ENCODE peak calls at places on chromosome 22, in nine cellular contexts. One of them, this sample, is unnamed.

GRCh38 chr22:29727248-29727551 is 7.4 kb downstream of the CABP7 start:
- DNase-seq in NCI-H1436: peak; percentile 21
- DNase-seq in RWPE1: no peak
- DNase-seq in AG04450: no peak
- DNase-seq in NCI-H187: no peak
- DNase-seq in CD8-positive, alpha-beta T cell: no peak
- DNase-seq in A549: peak; percentile 51
- DNase-seq in Calu3: peak; percentile 65
- DNase-seq in HL-60: peak; percentile 13
- DNase-seq in this sample: no peak

GRCh38 chr22:24981066-24981465 is 28.6 kb downstream of the KIAA1671 start:
- DNase-seq in CD8-positive, alpha-beta T cell: no peak
- DNase-seq in Calu3: no peak
- DNase-seq in NCI-H187: no peak
- DNase-seq in RWPE1: no peak
- DNase-seq in AG04450: no peak
- DNase-seq in A549: no peak
- DNase-seq in HL-60: no peak
- DNase-seq in NCI-H1436: no peak
- DNase-seq in this sample: no peak

GRCh38 chr22:44126807-44127206 is 53.9 kb upstream of the PARVG start:
- DNase-seq in NCI-H1436: no peak
- DNase-seq in CD8-positive, alpha-beta T cell: no peak
- DNase-seq in AG04450: no peak
- DNase-seq in HL-60: no peak
- DNase-seq in Calu3: no peak
- DNase-seq in RWPE1: no peak
- DNase-seq in NCI-H187: no peak
- DNase-seq in A549: no peak
- DNase-seq in this sample: peak; percentile 0

GRCh38 chr22:20258584-20259335 is 9.4 kb downstream of the RTN4R start:
- DNase-seq in CD8-positive, alpha-beta T cell: no peak
- DNase-seq in Calu3: no peak
- DNase-seq in A549: no peak
- DNase-seq in NCI-H1436: no peak
- DNase-seq in HL-60: no peak
- DNase-seq in AG04450: no peak
- DNase-seq in NCI-H187: no peak
- DNase-seq in RWPE1: no peak
- DNase-seq in this sample: no peak

GRCh38 chr22:29225422-29226090 is 19.9 kb downstream of the EMID1 start:
- DNase-seq in NCI-H187: no peak
- DNase-seq in Calu3: no peak
- DNase-seq in A549: no peak
- DNase-seq in CD8-positive, alpha-beta T cell: no peak
- DNase-seq in RWPE1: no peak
- DNase-seq in HL-60: no peak
- DNase-seq in AG04450: no peak
- DNase-seq in NCI-H1436: no peak
- DNase-seq in this sample: no peak

GRCh38 chr22:22901578-22902218 is 14.1 kb downstream of the IGLL5 start:
- DNase-seq in HL-60: no peak
- DNase-seq in NCI-H187: no peak
- DNase-seq in AG04450: no peak
- DNase-seq in A549: no peak
- DNase-seq in RWPE1: no peak
- DNase-seq in Calu3: no peak
- DNase-seq in NCI-H1436: no peak
- DNase-seq in CD8-positive, alpha-beta T cell: no peak
- DNase-seq in this sample: no peak

GRCh38 chr22:36461665-36462474 is 19.6 kb downstream of the TXN2 start:
- DNase-seq in A549: peak; percentile 69
- DNase-seq in RWPE1: peak; percentile 62
- DNase-seq in NCI-H187: peak; percentile 60
- DNase-seq in AG04450: peak; percentile 93
- DNase-seq in NCI-H1436: peak; percentile 74
- DNase-seq in Calu3: peak; percentile 81
- DNase-seq in CD8-positive, alpha-beta T cell: no peak
- DNase-seq in HL-60: no peak
- DNase-seq in this sample: peak; percentile 85

GRCh38 chr22:40666151-40666848 is 13.0 kb upstream of the MCHR1 start:
- DNase-seq in A549: no peak
- DNase-seq in RWPE1: no peak
- DNase-seq in NCI-H187: no peak
- DNase-seq in Calu3: no peak
- DNase-seq in NCI-H1436: no peak
- DNase-seq in AG04450: no peak
- DNase-seq in HL-60: no peak
- DNase-seq in CD8-positive, alpha-beta T cell: no peak
- DNase-seq in this sample: no peak

GRCh38 chr22:44353063-44353440 is 40.3 kb upstream of the SHISAL1 start:
- DNase-seq in CD8-positive, alpha-beta T cell: no peak
- DNase-seq in Calu3: no peak
- DNase-seq in NCI-H187: no peak
- DNase-seq in A549: no peak
- DNase-seq in NCI-H1436: no peak
- DNase-seq in RWPE1: no peak
- DNase-seq in AG04450: no peak
- DNase-seq in HL-60: no peak
- DNase-seq in this sample: peak; percentile 53

GRCh38 chr22:20131593-20131855 is at the start of gene ZDHHC8:
- DNase-seq in RWPE1: no peak
- DNase-seq in NCI-H187: no peak
- DNase-seq in Calu3: peak; percentile 24
- DNase-seq in AG04450: no peak
- DNase-seq in A549: no peak
- DNase-seq in NCI-H1436: no peak
- DNase-seq in HL-60: no peak
- DNase-seq in CD8-positive, alpha-beta T cell: peak; percentile 45
- DNase-seq in this sample: no peak